ENCODE peak calls at places on chromosome 3, in five cellular contexts. I is HT1080, X is foreskin fibroblast, L is Caco-2, E is astrocyte of the spinal cord. T is an unnamed sample.

GRCh38 chr3:134802428-134803050 is 7.5 kb downstream of the EPHB1 start:
- DNase-seq in E (no peak), L (no peak), I (no peak), X (no peak), T (no peak)

GRCh38 chr3:71160800-71161546 is 422.6 kb downstream of the FOXP1 start:
- DNase-seq in L (no peak), E (peak), I (peak), X (no peak), T (peak)

GRCh38 chr3:126352476-126353454 is 4.4 kb downstream of the KLF15 start:
- DNase-seq in E (no peak), L (no peak), I (no peak), X (peak), T (no peak)

GRCh38 chr3:170507063-170507462 is 78.8 kb downstream of the SLC7A14 start:
- DNase-seq in L (no peak), X (no peak), E (no peak), I (no peak), T (no peak)

GRCh38 chr3:30606301-30607031 is at the start of gene TGFBR2:
- DNase-seq in L (peak), X (peak), I (peak), E (peak), T (peak)

GRCh38 chr3:23288286-23288685 is 85.2 kb downstream of the UBE2E2 start:
- DNase-seq in I (no peak), X (peak), L (no peak), E (peak), T (no peak)

GRCh38 chr3:123700791-123701712 is 116.2 kb upstream of the HACD2 start:
- DNase-seq in I (no peak), X (no peak), L (no peak), E (no peak), T (no peak)

GRCh38 chr3:119177321-119177720 is 3.9 kb downstream of the UPK1B start:
- DNase-seq in I (no peak), X (no peak), E (no peak), L (no peak), T (no peak)

GRCh38 chr3:62229201-62229600 is 144.1 kb downstream of the FEZF2 start:
- DNase-seq in E (peak), I (no peak), L (no peak), X (no peak), T (no peak)

GRCh38 chr3:195178124-195178910 is 92.6 kb downstream of the XXYLT1 start:
- DNase-seq in E (no peak), L (no peak), I (no peak), X (no peak), T (no peak)

GRCh38 chr3:126967386-126967785 is 15.5 kb upstream of the PLXNA1 start:
- DNase-seq in L (no peak), I (no peak), E (no peak), X (no peak), T (no peak)

GRCh38 chr3:114442251-114442650 is 148.4 kb downstream of the TIGIT start:
- DNase-seq in I (peak), L (no peak), E (peak), X (peak), T (peak)

T was measured in Daoy.